ENCODE peak calls at places on chromosomes 16 and 17, in ten cellular contexts. One of them, this sample, is unnamed.

GRCh38 chr17:15392326-15392739 is 50.9 kb upstream of the TEKT3 start:
- DNase-seq in prostate gland: no peak
- DNase-seq in transverse colon: no peak
- DNase-seq in spleen: no peak
- DNase-seq in tibial nerve: no peak
- DNase-seq in ovary: no peak
- DNase-seq in suprapubic skin: no peak
- DNase-seq in IMR-90: peak
- DNase-seq in breast epithelium: no peak
- DNase-seq in GM12878: no peak
- DNase-seq in this sample: no peak

GRCh38 chr16:88077328-88078108 is 126.3 kb downstream of the BANP start:
- DNase-seq in prostate gland: peak
- DNase-seq in transverse colon: no peak
- DNase-seq in spleen: peak
- DNase-seq in tibial nerve: no peak
- DNase-seq in ovary: no peak
- DNase-seq in suprapubic skin: peak
- DNase-seq in IMR-90: no peak
- DNase-seq in breast epithelium: no peak
- DNase-seq in GM12878: no peak
- DNase-seq in this sample: no peak

GRCh38 chr16:19846421-19846820 is 38.2 kb downstream of the GPRC5B start:
- DNase-seq in prostate gland: no peak
- DNase-seq in transverse colon: no peak
- DNase-seq in spleen: no peak
- DNase-seq in tibial nerve: no peak
- DNase-seq in ovary: no peak
- DNase-seq in suprapubic skin: no peak
- DNase-seq in IMR-90: no peak
- DNase-seq in breast epithelium: no peak
- DNase-seq in GM12878: no peak
- DNase-seq in this sample: no peak

GRCh38 chr17:30476726-30477082 is 504 bp upstream of the GOSR1 start:
- DNase-seq in prostate gland: no peak
- DNase-seq in transverse colon: no peak
- DNase-seq in spleen: no peak
- DNase-seq in tibial nerve: no peak
- DNase-seq in ovary: no peak
- DNase-seq in suprapubic skin: no peak
- DNase-seq in IMR-90: peak
- DNase-seq in breast epithelium: no peak
- DNase-seq in GM12878: no peak
- DNase-seq in this sample: no peak

GRCh38 chr17:50903604-50904521 is 37.7 kb upstream of the TOB1 start:
- DNase-seq in prostate gland: no peak
- DNase-seq in transverse colon: no peak
- DNase-seq in spleen: no peak
- DNase-seq in tibial nerve: no peak
- DNase-seq in ovary: no peak
- DNase-seq in suprapubic skin: no peak
- DNase-seq in IMR-90: peak
- DNase-seq in breast epithelium: no peak
- DNase-seq in GM12878: no peak
- DNase-seq in this sample: no peak

GRCh38 chr16:75402821-75403475 is 30.4 kb downstream of the CFDP1 start:
- DNase-seq in prostate gland: no peak
- DNase-seq in transverse colon: no peak
- DNase-seq in spleen: no peak
- DNase-seq in tibial nerve: peak
- DNase-seq in ovary: no peak
- DNase-seq in suprapubic skin: no peak
- DNase-seq in IMR-90: peak
- DNase-seq in breast epithelium: no peak
- DNase-seq in GM12878: no peak
- DNase-seq in this sample: no peak

GRCh38 chr17:11986939-11987329 is 10.3 kb downstream of the ZNF18 start:
- DNase-seq in prostate gland: no peak
- DNase-seq in transverse colon: no peak
- DNase-seq in spleen: no peak
- DNase-seq in tibial nerve: no peak
- DNase-seq in ovary: no peak
- DNase-seq in suprapubic skin: no peak
- DNase-seq in IMR-90: peak
- DNase-seq in breast epithelium: no peak
- DNase-seq in GM12878: no peak
- DNase-seq in this sample: no peak

GRCh38 chr17:9684955-9685621 is 39.8 kb downstream of the USP43 start:
- DNase-seq in prostate gland: peak
- DNase-seq in transverse colon: no peak
- DNase-seq in spleen: peak
- DNase-seq in tibial nerve: no peak
- DNase-seq in ovary: no peak
- DNase-seq in suprapubic skin: no peak
- DNase-seq in IMR-90: no peak
- DNase-seq in breast epithelium: no peak
- DNase-seq in GM12878: no peak
- DNase-seq in this sample: no peak

GRCh38 chr17:81733507-81734404 is 21.7 kb downstream of the SLC25A10 start:
- DNase-seq in prostate gland: peak
- DNase-seq in transverse colon: peak
- DNase-seq in spleen: peak
- DNase-seq in tibial nerve: peak
- DNase-seq in ovary: peak
- DNase-seq in suprapubic skin: peak
- DNase-seq in IMR-90: peak
- DNase-seq in breast epithelium: peak
- DNase-seq in GM12878: no peak
- DNase-seq in this sample: peak

GRCh38 chr16:263944-264343 is 11.8 kb downstream of the RGS11 start:
- DNase-seq in prostate gland: no peak
- DNase-seq in transverse colon: no peak
- DNase-seq in spleen: no peak
- DNase-seq in tibial nerve: no peak
- DNase-seq in ovary: no peak
- DNase-seq in suprapubic skin: no peak
- DNase-seq in IMR-90: no peak
- DNase-seq in breast epithelium: no peak
- DNase-seq in GM12878: no peak
- DNase-seq in this sample: no peak

GRCh38 chr17:66945451-66945850 is 19.1 kb upstream of the CACNG4 start:
- DNase-seq in prostate gland: peak
- DNase-seq in transverse colon: no peak
- DNase-seq in spleen: peak
- DNase-seq in tibial nerve: no peak
- DNase-seq in ovary: no peak
- DNase-seq in suprapubic skin: peak
- DNase-seq in IMR-90: no peak
- DNase-seq in breast epithelium: peak
- DNase-seq in GM12878: no peak
- DNase-seq in this sample: no peak

GRCh38 chr17:34378664-34379101 is 15.7 kb upstream of the CCL1 start:
- DNase-seq in prostate gland: no peak
- DNase-seq in transverse colon: peak
- DNase-seq in spleen: no peak
- DNase-seq in tibial nerve: no peak
- DNase-seq in ovary: no peak
- DNase-seq in suprapubic skin: no peak
- DNase-seq in IMR-90: no peak
- DNase-seq in breast epithelium: no peak
- DNase-seq in GM12878: peak
- DNase-seq in this sample: peak

GRCh38 chr17:73182616-73183310 is 10.1 kb upstream of the COG1 start:
- DNase-seq in prostate gland: no peak
- DNase-seq in transverse colon: no peak
- DNase-seq in spleen: no peak
- DNase-seq in tibial nerve: no peak
- DNase-seq in ovary: no peak
- DNase-seq in suprapubic skin: no peak
- DNase-seq in IMR-90: no peak
- DNase-seq in breast epithelium: no peak
- DNase-seq in GM12878: no peak
- DNase-seq in this sample: no peak

DNA sequence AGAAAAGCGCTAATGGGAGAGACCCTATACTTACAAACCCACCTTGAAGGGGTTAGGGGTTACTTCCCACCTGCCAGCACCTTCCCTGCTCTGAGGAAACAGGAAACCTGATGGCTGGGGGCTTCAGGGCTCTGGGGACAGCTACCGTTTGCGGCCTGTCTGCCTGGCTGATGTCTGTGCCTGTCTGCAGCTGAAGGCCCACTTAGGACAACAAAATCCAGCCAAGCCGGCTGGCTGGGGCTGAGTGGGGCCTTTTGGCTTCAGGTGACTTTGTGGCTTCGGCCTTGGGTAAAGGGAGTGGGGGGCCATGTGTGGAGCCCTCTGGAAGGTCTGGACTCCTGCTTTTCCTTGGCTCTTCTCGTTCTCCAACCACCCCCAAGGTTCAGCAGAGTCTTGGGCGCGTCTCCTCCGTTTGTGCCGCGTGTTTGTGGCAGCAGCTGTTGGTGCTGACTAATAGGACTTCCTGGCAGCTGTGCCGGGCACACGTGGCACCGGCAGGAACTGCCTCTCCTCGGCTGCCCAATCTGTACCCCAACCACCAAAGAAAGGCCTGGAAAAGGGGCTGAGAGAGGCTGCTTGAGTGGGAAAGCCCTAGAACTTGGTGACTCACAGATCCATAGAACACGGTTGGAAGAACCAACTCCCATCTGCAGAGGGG is 186.7 kb downstream of the MSI2 start:
- DNase-seq in prostate gland: peak
- DNase-seq in transverse colon: peak
- DNase-seq in spleen: peak
- DNase-seq in tibial nerve: no peak
- DNase-seq in ovary: peak
- DNase-seq in suprapubic skin: no peak
- DNase-seq in IMR-90: no peak
- DNase-seq in breast epithelium: no peak
- DNase-seq in GM12878: no peak
- DNase-seq in this sample: peak
- TF ChIP-seq POLR2A in prostate gland: no peak
- TF ChIP-seq POLR2A in transverse colon: no peak
- TF ChIP-seq POLR2A in spleen: no peak
- TF ChIP-seq POLR2A in tibial nerve: no peak
- TF ChIP-seq POLR2A in ovary: no peak
- TF ChIP-seq POLR2A in suprapubic skin: no peak
- TF ChIP-seq POLR2A in IMR-90: no peak
- TF ChIP-seq POLR2A in breast epithelium: no peak
- TF ChIP-seq POLR2A in GM12878: no peak
- TF ChIP-seq POLR2A in this sample: no peak

DNA sequence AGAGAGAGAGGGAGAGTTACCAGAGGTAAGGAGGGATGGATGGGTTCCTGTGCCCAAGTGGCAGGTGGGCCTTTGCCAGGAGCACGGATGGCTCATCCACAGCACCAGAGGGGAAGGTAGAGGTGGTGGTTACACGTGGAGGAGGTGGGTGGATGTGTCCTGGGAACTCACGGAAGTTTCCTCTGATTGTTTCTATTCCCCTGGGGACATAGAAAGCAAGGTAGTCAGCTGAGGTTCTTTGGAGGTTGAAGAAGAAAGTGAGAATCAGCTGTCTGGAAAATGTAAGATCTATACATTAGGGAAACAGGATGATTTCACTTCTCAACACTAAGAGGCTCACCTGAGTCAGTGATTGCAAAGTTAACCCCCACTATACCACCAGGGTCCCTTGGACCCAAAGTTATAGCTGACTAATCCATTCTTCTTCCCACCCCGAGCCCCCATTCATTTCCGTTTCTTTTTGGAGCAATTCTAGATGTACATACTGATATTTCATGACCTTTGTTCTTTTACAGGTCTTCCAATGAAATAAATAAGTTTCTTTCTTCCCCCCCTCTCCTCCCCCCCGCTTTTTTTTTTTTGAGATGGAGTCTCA is 27.5 kb upstream of the ARL4D start:
- DNase-seq in prostate gland: no peak
- DNase-seq in transverse colon: no peak
- DNase-seq in spleen: no peak
- DNase-seq in tibial nerve: no peak
- DNase-seq in ovary: peak
- DNase-seq in suprapubic skin: no peak
- DNase-seq in IMR-90: no peak
- DNase-seq in breast epithelium: no peak
- DNase-seq in GM12878: no peak
- DNase-seq in this sample: no peak
- H3K27ac ChIP-seq in prostate gland: no peak
- H3K27ac ChIP-seq in transverse colon: peak
- H3K27ac ChIP-seq in spleen: no peak
- H3K27ac ChIP-seq in tibial nerve: peak
- H3K27ac ChIP-seq in ovary: no peak
- H3K27ac ChIP-seq in suprapubic skin: no peak
- H3K27ac ChIP-seq in IMR-90: no peak
- H3K27ac ChIP-seq in breast epithelium: peak
- H3K27ac ChIP-seq in GM12878: peak
- H3K27ac ChIP-seq in this sample: no peak

DNA sequence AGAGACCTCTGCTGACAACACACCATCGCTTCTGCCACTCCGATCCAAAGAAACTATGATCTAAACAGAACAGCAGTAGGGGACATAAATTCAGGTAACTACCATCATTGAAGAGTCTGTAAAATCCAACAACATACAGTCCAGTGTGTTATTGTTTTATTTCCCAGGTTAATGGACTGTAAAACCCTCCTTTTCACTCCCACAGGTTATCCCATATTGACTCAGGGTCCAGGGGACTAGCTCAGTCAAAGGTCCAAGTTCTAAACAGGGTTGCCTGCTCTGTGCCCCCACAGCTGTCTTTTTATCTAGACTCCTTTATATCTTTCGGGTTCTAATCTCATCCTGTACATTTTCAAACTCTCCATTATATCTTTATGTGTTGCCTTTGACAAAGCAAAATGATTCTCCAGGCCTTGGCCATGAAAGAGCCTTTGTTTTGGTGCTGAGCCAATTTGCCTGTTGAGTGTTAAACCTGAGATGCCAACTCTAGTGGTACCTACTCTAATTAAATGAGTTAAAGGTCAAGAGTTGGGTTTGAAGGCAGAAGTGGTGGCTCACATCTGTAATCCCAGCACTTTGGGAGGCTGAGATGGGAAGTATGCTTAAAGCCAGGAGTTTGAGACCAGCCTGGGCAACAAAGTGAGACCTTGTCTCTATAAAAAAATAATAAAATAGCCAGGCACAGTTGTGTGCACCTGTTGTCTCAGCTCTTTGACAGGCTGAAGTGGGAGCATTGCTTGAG is 80.5 kb downstream of the SNX11 start:
- DNase-seq in prostate gland: no peak
- DNase-seq in transverse colon: no peak
- DNase-seq in spleen: no peak
- DNase-seq in tibial nerve: no peak
- DNase-seq in ovary: no peak
- DNase-seq in suprapubic skin: no peak
- DNase-seq in IMR-90: no peak
- DNase-seq in breast epithelium: no peak
- DNase-seq in GM12878: no peak
- DNase-seq in this sample: no peak
- H3K4me3 ChIP-seq in prostate gland: no peak
- H3K4me3 ChIP-seq in transverse colon: no peak
- H3K4me3 ChIP-seq in spleen: no peak
- H3K4me3 ChIP-seq in tibial nerve: no peak
- H3K4me3 ChIP-seq in ovary: no peak
- H3K4me3 ChIP-seq in suprapubic skin: no peak
- H3K4me3 ChIP-seq in IMR-90: no peak
- H3K4me3 ChIP-seq in breast epithelium: no peak
- H3K4me3 ChIP-seq in GM12878: no peak
- H3K4me3 ChIP-seq in this sample: no peak

GRCh38 chr16:20898938-20899502 is 1.1 kb downstream of the DCUN1D3 start:
- DNase-seq in prostate gland: no peak
- DNase-seq in transverse colon: no peak
- DNase-seq in spleen: no peak
- DNase-seq in tibial nerve: no peak
- DNase-seq in ovary: no peak
- DNase-seq in suprapubic skin: no peak
- DNase-seq in IMR-90: peak
- DNase-seq in breast epithelium: no peak
- DNase-seq in GM12878: no peak
- DNase-seq in this sample: no peak
- TF ChIP-seq POLR2A in prostate gland: no peak
- TF ChIP-seq POLR2A in transverse colon: no peak
- TF ChIP-seq POLR2A in spleen: no peak
- TF ChIP-seq POLR2A in tibial nerve: no peak
- TF ChIP-seq POLR2A in ovary: no peak
- TF ChIP-seq POLR2A in suprapubic skin: no peak
- TF ChIP-seq POLR2A in IMR-90: no peak
- TF ChIP-seq POLR2A in breast epithelium: no peak
- TF ChIP-seq POLR2A in GM12878: no peak
- TF ChIP-seq POLR2A in this sample: no peak

This sample was measured in Peyer's patch.